ENCODE peak calls at places on chromosomes 1 and 21, in six cellular contexts. Q is stimulated activated CD4-positive, alpha-beta T cell treated with anti-CD3 and anti-CD28 coated beads, Interleukin-2, amount 100 ng/mL, for 24 hours; S is cardiac septum; D is nucleus accumbens; G is GM03348; X is NCI-H226. N is an unnamed sample.

GRCh38 chr1:214637722-214638473 is 34.9 kb downstream of the CENPF start:
- DNase-seq in X (no peak), G (peak; percentile 62), Q (no peak), S (no peak), D (no peak), N (no peak)

GRCh38 chr1:19421365-19421764 is 64.0 kb downstream of the CAPZB start:
- DNase-seq in X (no peak), S (no peak), D (no peak), Q (no peak), G (no peak), N (no peak)

GRCh38 chr1:197924516-197925123 is 7.4 kb downstream of the LHX9 start:
- DNase-seq in X (peak; percentile 16), Q (no peak), G (peak; percentile 61), S (no peak), D (no peak), N (peak; percentile 62)

GRCh38 chr1:213374369-213374768 is 323.3 kb downstream of the RPS6KC1 start:
- DNase-seq in X (peak; percentile 5), D (peak; percentile 18), S (no peak), Q (peak; percentile 79), G (peak; percentile 82), N (peak; percentile 83)

GRCh38 chr1:18182518-18183160 is 75.0 kb downstream of the IGSF21 start:
- DNase-seq in Q (no peak), X (no peak), S (no peak), G (no peak), D (no peak), N (peak; percentile 95)

GRCh38 chr1:149915429-149916192 is 2.0 kb downstream of the SV2A start:
- DNase-seq in Q (no peak), X (no peak), G (no peak), D (no peak), S (no peak), N (no peak)

GRCh38 chr1:234711400-234711799 is 101.4 kb upstream of the IRF2BP2 start:
- DNase-seq in S (no peak), G (no peak), Q (no peak), X (no peak), D (no peak), N (no peak)

GRCh38 chr1:183238071-183238470 is 52.0 kb downstream of the LAMC2 start:
- DNase-seq in G (peak; percentile 37), X (peak; percentile 69), D (no peak), S (no peak), Q (no peak), N (peak; percentile 5)

GRCh38 chr1:43373034-43373940 is 5.5 kb upstream of the ELOVL1 start:
- DNase-seq in D (no peak), X (peak; percentile 86), Q (no peak), G (peak; percentile 82), S (no peak), N (no peak)

GRCh38 chr1:26557078-26557477 is 27.5 kb downstream of the RPS6KA1 start:
- DNase-seq in Q (no peak), S (no peak), D (no peak), G (no peak), X (no peak), N (no peak)

GRCh38 chr1:214573386-214574358 is 22.3 kb upstream of the PTPN14 start:
- DNase-seq in S (no peak), D (no peak), Q (no peak), G (no peak), X (peak; percentile 67), N (peak; percentile 82)

GRCh38 chr1:24696756-24697330 is 48.4 kb upstream of the CLIC4 start:
- DNase-seq in X (no peak), D (no peak), S (no peak), Q (no peak), G (no peak), N (no peak)

GRCh38 chr1:151513626-151514101 is 2.5 kb downstream of the CGN start:
- DNase-seq in G (no peak), S (no peak), Q (peak; percentile 29), X (peak; percentile 47), D (no peak), N (peak; percentile 96)

GRCh38 chr21:44332383-44332782 is 6.8 kb downstream of the CFAP410 start:
- DNase-seq in Q (no peak), G (no peak), X (no peak), S (no peak), D (no peak), N (no peak)

GRCh38 chr1:40030528-40031135 is 9.9 kb upstream of the CAP1 start:
- DNase-seq in S (no peak), Q (no peak), D (no peak), G (no peak), X (no peak), N (no peak)

GRCh38 chr1:117366281-117366981 is 818 bp upstream of the MAN1A2 start:
- DNase-seq in G (peak; percentile 99), Q (peak; percentile 87), S (peak; percentile 91), D (peak; percentile 76), X (peak; percentile 48), N (peak; percentile 86)

GRCh38 chr21:35156293-35156976 is 107.3 kb upstream of the RUNX1 start:
- DNase-seq in Q (no peak), X (no peak), S (no peak), G (no peak), D (no peak), N (no peak)

GRCh38 chr1:224205438-224205840 is 22.4 kb downstream of the DEGS1 start:
- DNase-seq in Q (peak; percentile 48), S (no peak), G (peak; percentile 69), X (peak; percentile 6), D (no peak), N (peak; percentile 89)

GRCh38 chr1:107936498-107937481 is 28.2 kb downstream of the VAV3 start:
- DNase-seq in X (peak; percentile 84), G (peak; percentile 85), Q (peak; percentile 53), D (no peak), S (peak; percentile 79), N (peak; percentile 95)

GRCh38 chr1:146051452-146051852 is 29.9 kb upstream of the HJV start:
- DNase-seq in Q (peak; percentile 12), G (no peak), D (no peak), S (no peak), X (no peak), N (peak; percentile 83)

GRCh38 chr1:183632087-183632486 is 3.5 kb downstream of the ARPC5 start:
- DNase-seq in G (peak; percentile 40), Q (no peak), S (no peak), X (peak; percentile 61), D (no peak), N (no peak)

GRCh38 chr1:226988337-226988672 is 48.2 kb downstream of the COQ8A start:
- DNase-seq in G (no peak), D (no peak), Q (no peak), S (no peak), X (no peak), N (peak; percentile 75)

GRCh38 chr1:11341881-11342552 is 69.0 kb downstream of the UBIAD1 start:
- DNase-seq in X (no peak), Q (no peak), S (no peak), D (no peak), G (no peak), N (no peak)

GRCh38 chr1:182080955-182081582 is 19.6 kb upstream of the ZNF648 start:
- DNase-seq in S (no peak), X (peak; percentile 10), G (peak; percentile 69), Q (no peak), D (no peak), N (no peak)

GRCh38 chr1:236150291-236150940 is 8.1 kb downstream of the GPR137B start:
- DNase-seq in D (no peak), Q (no peak), G (no peak), S (no peak), X (no peak), N (peak; percentile 65)

GRCh38 chr1:218705911-218706893 is 361.1 kb downstream of the TGFB2 start:
- DNase-seq in G (peak; percentile 83), Q (no peak), D (no peak), S (no peak), X (peak; percentile 91), N (peak; percentile 96)

GRCh38 chr21:33251119-33251518 is 15.0 kb upstream of the IL10RB start:
- DNase-seq in G (no peak), X (no peak), D (no peak), Q (no peak), S (no peak), N (no peak)

GRCh38 chr1:114428083-114428754 is 82.8 kb downstream of the TRIM33 start:
- DNase-seq in G (peak; percentile 12), S (no peak), D (no peak), X (no peak), Q (no peak), N (no peak)

GRCh38 chr1:203282720-203283542 is 22.4 kb upstream of the BTG2 start:
- DNase-seq in X (no peak), S (peak; percentile 71), D (no peak), Q (no peak), G (no peak), N (no peak)

GRCh38 chr1:5516756-5517155 is 475.5 kb downstream of the NPHP4 start:
- DNase-seq in X (no peak), G (no peak), D (no peak), Q (no peak), S (no peak), N (no peak)

GRCh38 chr1:231856894-231857293 is 230.3 kb downstream of the DISC1 start:
- DNase-seq in S (no peak), D (no peak), Q (no peak), G (no peak), X (no peak), N (no peak)

GRCh38 chr1:246343937-246344336 is 163.1 kb downstream of the SMYD3 start:
- DNase-seq in S (no peak), D (no peak), G (no peak), Q (no peak), X (no peak), N (no peak)